ENCODE peak calls at places on chromosomes 5 and 9, in seven cellular contexts. One of them, this sample, is unnamed.

GRCh38 chr5:113984928-113985327 is 376.9 kb upstream of the KCNN2 start:
- DNase-seq in dorsolateral prefrontal cortex: no peak
- DNase-seq in cardiac fibroblast: no peak
- DNase-seq in Peyer's patch: no peak
- DNase-seq in GM20000: no peak
- DNase-seq in GM12865: no peak
- DNase-seq in kidney: no peak
- DNase-seq in this sample: no peak

GRCh38 chr5:112329429-112330090 is 89.5 kb downstream of the EPB41L4A start:
- DNase-seq in Peyer's patch: no peak
- DNase-seq in kidney: no peak
- DNase-seq in dorsolateral prefrontal cortex: no peak
- DNase-seq in GM12865: peak
- DNase-seq in GM20000: peak
- DNase-seq in cardiac fibroblast: no peak
- DNase-seq in this sample: no peak

GRCh38 chr5:179762781-179763176 is 30.2 kb downstream of the MAML1 start:
- DNase-seq in cardiac fibroblast: peak
- DNase-seq in kidney: no peak
- DNase-seq in dorsolateral prefrontal cortex: no peak
- DNase-seq in GM12865: no peak
- DNase-seq in GM20000: no peak
- DNase-seq in Peyer's patch: no peak
- DNase-seq in this sample: no peak

GRCh38 chr9:134419684-134420076 is 93.4 kb downstream of the RXRA start:
- DNase-seq in GM12865: no peak
- DNase-seq in dorsolateral prefrontal cortex: no peak
- DNase-seq in GM20000: no peak
- DNase-seq in cardiac fibroblast: no peak
- DNase-seq in kidney: no peak
- DNase-seq in Peyer's patch: no peak
- DNase-seq in this sample: peak

GRCh38 chr5:98468188-98468869 is 305.1 kb upstream of the RGMB start:
- DNase-seq in cardiac fibroblast: peak
- DNase-seq in Peyer's patch: no peak
- DNase-seq in kidney: no peak
- DNase-seq in GM20000: no peak
- DNase-seq in GM12865: no peak
- DNase-seq in dorsolateral prefrontal cortex: no peak
- DNase-seq in this sample: no peak

GRCh38 chr9:119159386-119159785 is 209.8 kb downstream of the BRINP1 start:
- DNase-seq in dorsolateral prefrontal cortex: peak
- DNase-seq in GM20000: no peak
- DNase-seq in GM12865: no peak
- DNase-seq in Peyer's patch: no peak
- DNase-seq in kidney: no peak
- DNase-seq in cardiac fibroblast: no peak
- DNase-seq in this sample: no peak

GRCh38 chr9:123997665-123998277 is 13.8 kb upstream of the LHX2 start:
- DNase-seq in GM12865: peak
- DNase-seq in Peyer's patch: peak
- DNase-seq in kidney: peak
- DNase-seq in dorsolateral prefrontal cortex: no peak
- DNase-seq in GM20000: peak
- DNase-seq in cardiac fibroblast: no peak
- DNase-seq in this sample: no peak

GRCh38 chr5:15821506-15821905 is 321.5 kb downstream of the FBXL7 start:
- DNase-seq in GM20000: no peak
- DNase-seq in cardiac fibroblast: peak
- DNase-seq in dorsolateral prefrontal cortex: no peak
- DNase-seq in kidney: no peak
- DNase-seq in GM12865: no peak
- DNase-seq in Peyer's patch: no peak
- DNase-seq in this sample: no peak

GRCh38 chr9:95094002-95094401 is 223.5 kb downstream of the FANCC start:
- DNase-seq in dorsolateral prefrontal cortex: no peak
- DNase-seq in Peyer's patch: no peak
- DNase-seq in GM20000: no peak
- DNase-seq in cardiac fibroblast: no peak
- DNase-seq in kidney: no peak
- DNase-seq in GM12865: no peak
- DNase-seq in this sample: no peak

GRCh38 chr9:26261503-26262330 is 583.5 kb upstream of the TUSC1 start:
- DNase-seq in cardiac fibroblast: peak
- DNase-seq in GM12865: no peak
- DNase-seq in kidney: no peak
- DNase-seq in Peyer's patch: no peak
- DNase-seq in dorsolateral prefrontal cortex: no peak
- DNase-seq in GM20000: no peak
- DNase-seq in this sample: no peak

GRCh38 chr9:131630206-131630831 is 85.0 kb downstream of the PRRT1B start:
- DNase-seq in GM12865: peak
- DNase-seq in kidney: no peak
- DNase-seq in dorsolateral prefrontal cortex: no peak
- DNase-seq in cardiac fibroblast: no peak
- DNase-seq in GM20000: peak
- DNase-seq in Peyer's patch: no peak
- DNase-seq in this sample: no peak

GRCh38 chr5:139378941-139379361 is 4.1 kb downstream of the SLC23A1 start:
- DNase-seq in dorsolateral prefrontal cortex: no peak
- DNase-seq in cardiac fibroblast: no peak
- DNase-seq in GM12865: no peak
- DNase-seq in Peyer's patch: peak
- DNase-seq in GM20000: peak
- DNase-seq in kidney: no peak
- DNase-seq in this sample: no peak

GRCh38 chr5:128234928-128235641 is 151.5 kb downstream of the SLC12A2 start:
- DNase-seq in GM12865: no peak
- DNase-seq in cardiac fibroblast: no peak
- DNase-seq in kidney: no peak
- DNase-seq in dorsolateral prefrontal cortex: no peak
- DNase-seq in Peyer's patch: no peak
- DNase-seq in GM20000: no peak
- DNase-seq in this sample: no peak

GRCh38 chr5:43335681-43336080 is 22.5 kb upstream of the HMGCS1 start:
- DNase-seq in cardiac fibroblast: no peak
- DNase-seq in GM12865: no peak
- DNase-seq in GM20000: no peak
- DNase-seq in Peyer's patch: no peak
- DNase-seq in kidney: no peak
- DNase-seq in dorsolateral prefrontal cortex: no peak
- DNase-seq in this sample: no peak

GRCh38 chr5:80220268-80220897 is 35.5 kb downstream of the SERINC5 start:
- DNase-seq in GM20000: no peak
- DNase-seq in dorsolateral prefrontal cortex: no peak
- DNase-seq in GM12865: no peak
- DNase-seq in kidney: no peak
- DNase-seq in Peyer's patch: no peak
- DNase-seq in cardiac fibroblast: no peak
- DNase-seq in this sample: no peak

GRCh38 chr5:141825836-141826560 is 52.2 kb downstream of the PCDH1 start:
- DNase-seq in GM12865: peak
- DNase-seq in kidney: no peak
- DNase-seq in Peyer's patch: no peak
- DNase-seq in cardiac fibroblast: peak
- DNase-seq in GM20000: peak
- DNase-seq in dorsolateral prefrontal cortex: no peak
- DNase-seq in this sample: no peak

DNA sequence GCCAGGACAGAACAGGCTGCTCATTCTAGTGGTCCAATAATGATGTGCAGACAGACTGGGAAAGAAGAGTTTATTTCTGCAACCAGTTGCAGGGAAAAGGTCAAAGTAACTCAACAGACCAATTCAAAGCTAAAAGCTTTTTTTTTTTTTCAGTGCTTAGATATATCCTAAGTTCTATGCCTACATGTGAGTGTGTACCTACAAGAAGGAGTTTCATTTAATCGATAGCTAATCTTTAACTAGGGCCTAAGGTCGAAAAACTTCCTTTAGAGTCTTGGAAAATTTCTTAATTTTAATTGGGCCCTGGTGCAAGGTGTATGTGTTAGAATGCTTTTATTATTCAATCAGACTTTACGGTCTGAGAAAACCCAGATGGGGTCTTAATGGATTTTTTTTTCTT is 365.2 kb downstream of the MTRR start:
- DNase-seq in kidney: no peak
- DNase-seq in dorsolateral prefrontal cortex: no peak
- DNase-seq in GM20000: no peak
- DNase-seq in cardiac fibroblast: no peak
- DNase-seq in Peyer's patch: no peak
- DNase-seq in GM12865: no peak
- DNase-seq in this sample: no peak
- TF ChIP-seq CTCF in kidney: no peak
- TF ChIP-seq CTCF in dorsolateral prefrontal cortex: no peak
- TF ChIP-seq CTCF in GM20000: no peak
- TF ChIP-seq CTCF in cardiac fibroblast: no peak
- TF ChIP-seq CTCF in Peyer's patch: no peak
- TF ChIP-seq CTCF in GM12865: no peak
- TF ChIP-seq CTCF in this sample: no peak

DNA sequence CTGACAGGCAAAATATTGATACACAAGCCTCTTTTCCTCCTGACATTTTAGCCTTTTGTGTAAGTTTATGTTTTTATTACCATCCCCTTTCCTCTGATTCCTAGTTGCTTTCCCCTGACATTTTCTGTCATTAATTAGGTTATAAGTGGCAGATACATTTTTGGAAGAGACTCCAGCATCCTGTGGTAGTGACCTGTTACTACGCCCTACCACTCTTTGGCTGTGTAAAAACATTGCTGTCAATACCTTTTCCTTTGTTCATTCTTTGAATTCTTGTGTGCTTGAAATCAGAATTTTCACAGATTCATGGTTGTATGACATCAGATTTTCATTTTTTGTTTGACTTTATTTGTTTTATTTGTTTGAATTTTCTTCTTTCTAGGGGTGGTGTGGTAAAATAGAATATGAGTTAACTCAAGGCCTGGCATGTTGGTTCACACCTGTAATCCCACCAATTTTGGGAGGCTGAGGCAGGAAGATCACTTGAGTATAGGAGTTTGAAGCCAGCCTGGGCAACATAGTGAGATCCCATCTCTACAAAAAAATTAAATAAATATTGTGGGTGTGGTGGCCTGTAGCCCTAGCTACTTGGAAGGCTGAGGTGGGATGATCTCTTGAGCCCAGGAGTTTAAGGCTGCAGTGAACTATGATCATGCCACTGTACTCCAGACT is 43.4 kb downstream of the UBE2R2 start:
- DNase-seq in Peyer's patch: no peak
- DNase-seq in cardiac fibroblast: no peak
- DNase-seq in GM12865: no peak
- DNase-seq in dorsolateral prefrontal cortex: no peak
- DNase-seq in kidney: no peak
- DNase-seq in GM20000: no peak
- DNase-seq in this sample: no peak
- TF ChIP-seq CTCF in Peyer's patch: no peak
- TF ChIP-seq CTCF in cardiac fibroblast: peak
- TF ChIP-seq CTCF in GM12865: no peak
- TF ChIP-seq CTCF in dorsolateral prefrontal cortex: no peak
- TF ChIP-seq CTCF in kidney: no peak
- TF ChIP-seq CTCF in GM20000: no peak
- TF ChIP-seq CTCF in this sample: peak

GRCh38 chr9:107127608-107128007 is 155.5 kb upstream of the RAD23B start:
- DNase-seq in Peyer's patch: no peak
- DNase-seq in dorsolateral prefrontal cortex: no peak
- DNase-seq in GM12865: no peak
- DNase-seq in cardiac fibroblast: peak
- DNase-seq in kidney: no peak
- DNase-seq in GM20000: no peak
- DNase-seq in this sample: no peak
- TF ChIP-seq CTCF in Peyer's patch: no peak
- TF ChIP-seq CTCF in dorsolateral prefrontal cortex: no peak
- TF ChIP-seq CTCF in GM12865: no peak
- TF ChIP-seq CTCF in cardiac fibroblast: no peak
- TF ChIP-seq CTCF in kidney: no peak
- TF ChIP-seq CTCF in GM20000: no peak
- TF ChIP-seq CTCF in this sample: no peak

GRCh38 chr9:110426052-110426709 is 88.5 kb upstream of the TXNDC8 start:
- DNase-seq in kidney: no peak
- DNase-seq in GM12865: no peak
- DNase-seq in cardiac fibroblast: peak
- DNase-seq in GM20000: no peak
- DNase-seq in dorsolateral prefrontal cortex: no peak
- DNase-seq in Peyer's patch: no peak
- DNase-seq in this sample: no peak
- TF ChIP-seq CTCF in kidney: peak
- TF ChIP-seq CTCF in GM12865: no peak
- TF ChIP-seq CTCF in cardiac fibroblast: no peak
- TF ChIP-seq CTCF in GM20000: no peak
- TF ChIP-seq CTCF in dorsolateral prefrontal cortex: peak
- TF ChIP-seq CTCF in Peyer's patch: peak
- TF ChIP-seq CTCF in this sample: peak

DNA sequence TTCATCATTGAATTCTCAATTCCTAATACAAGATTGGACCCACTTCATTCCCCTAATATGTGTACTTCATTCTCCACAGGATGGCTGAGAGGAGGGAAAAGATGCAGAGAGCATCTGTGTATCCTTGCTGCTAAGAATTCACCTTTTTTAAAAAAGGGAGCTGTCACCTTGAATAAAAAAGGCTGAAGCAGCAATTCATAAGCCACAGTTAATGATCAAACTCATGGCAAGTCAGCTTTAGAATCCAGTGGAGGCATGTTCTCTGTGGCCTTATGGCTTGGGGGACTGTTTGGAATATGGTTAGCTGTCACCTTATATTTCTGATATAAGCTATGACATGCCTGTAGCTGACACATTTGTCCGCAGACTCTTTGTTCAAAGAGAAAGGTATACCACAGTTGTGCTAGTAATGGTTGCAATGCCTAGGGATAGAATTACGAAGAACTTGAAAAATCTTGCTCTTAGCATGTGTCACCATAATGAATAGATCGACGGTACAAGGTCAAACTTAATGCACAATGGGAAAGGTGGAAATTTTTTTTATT is 256.8 kb upstream of the TNC start:
- DNase-seq in kidney: no peak
- DNase-seq in GM12865: no peak
- DNase-seq in GM20000: no peak
- DNase-seq in cardiac fibroblast: no peak
- DNase-seq in Peyer's patch: no peak
- DNase-seq in dorsolateral prefrontal cortex: no peak
- DNase-seq in this sample: no peak
- TF ChIP-seq CTCF in kidney: no peak
- TF ChIP-seq CTCF in GM12865: no peak
- TF ChIP-seq CTCF in GM20000: no peak
- TF ChIP-seq CTCF in cardiac fibroblast: no peak
- TF ChIP-seq CTCF in Peyer's patch: no peak
- TF ChIP-seq CTCF in dorsolateral prefrontal cortex: no peak
- TF ChIP-seq CTCF in this sample: no peak

GRCh38 chr5:164958688-164959087 is 1453.3 kb downstream of the MAT2B start:
- DNase-seq in dorsolateral prefrontal cortex: no peak
- DNase-seq in GM20000: no peak
- DNase-seq in kidney: no peak
- DNase-seq in cardiac fibroblast: no peak
- DNase-seq in Peyer's patch: no peak
- DNase-seq in GM12865: no peak
- DNase-seq in this sample: no peak
- TF ChIP-seq CTCF in dorsolateral prefrontal cortex: no peak
- TF ChIP-seq CTCF in GM20000: no peak
- TF ChIP-seq CTCF in kidney: no peak
- TF ChIP-seq CTCF in cardiac fibroblast: no peak
- TF ChIP-seq CTCF in Peyer's patch: peak
- TF ChIP-seq CTCF in GM12865: no peak
- TF ChIP-seq CTCF in this sample: peak